ENCODE peak calls at places on chromosomes 13 and 19, in nine cellular contexts. F is substantia nigra; E is K562; S is stimulated activated naive B cell treated with anti-CD40 and anti-IgM and Interleukin-4, amounts not matched to agents 10 μg/mL and 1 μg/mL and 100 μg/mL, for 72 hours; P is pancreas; D is amygdala; U is amniotic epithelial cell; L is GM23248; V is T-helper 2 cell. W is an unnamed sample.

GRCh38 chr13:103772576-103772975 is 706.4 kb upstream of the SLC10A2 start:
- DNase-seq in F (no peak), S (no peak), D (no peak), V (no peak), P (no peak), L (no peak), U (no peak), E (peak), W (no peak)

GRCh38 chr19:30622276-30622675 is 250.1 kb downstream of the ZNF536 start:
- DNase-seq in L (no peak), E (no peak), S (no peak), F (no peak), P (no peak), D (no peak), U (no peak), V (no peak), W (no peak)

GRCh38 chr13:107681611-107682010 is 533.7 kb downstream of the LIG4 start:
- DNase-seq in S (no peak), U (no peak), L (no peak), P (no peak), E (no peak), V (no peak), D (no peak), F (no peak), W (no peak)

GRCh38 chr19:510606-511100 is 3.4 kb downstream of the TPGS1 start:
- DNase-seq in S (peak), D (peak), P (peak), L (peak), V (peak), F (peak), E (peak), U (peak), W (peak)

GRCh38 chr19:50362030-50362412 is 3.4 kb downstream of the NAPSA start:
- DNase-seq in E (no peak), S (no peak), L (no peak), F (no peak), U (no peak), V (no peak), P (no peak), D (no peak), W (no peak)

GRCh38 chr13:106318941-106319411 is 216.5 kb downstream of the EFNB2 start:
- DNase-seq in S (no peak), V (no peak), P (no peak), F (no peak), U (peak), L (peak), E (no peak), D (no peak), W (no peak)

GRCh38 chr13:99614465-99614885 is 113.2 kb downstream of the TM9SF2 start:
- DNase-seq in U (peak), S (peak), F (no peak), E (no peak), L (no peak), D (no peak), P (peak), V (peak), W (no peak)

GRCh38 chr19:52428937-52429336 is at the start of gene ZNF534:
- DNase-seq in P (no peak), D (no peak), U (no peak), F (no peak), L (no peak), E (peak), V (no peak), S (no peak), W (no peak)

GRCh38 chr13:114325729-114326128 is 11.4 kb downstream of the CHAMP1 start:
- DNase-seq in P (no peak), L (no peak), F (no peak), E (no peak), D (no peak), V (no peak), U (peak), S (no peak), W (no peak)

GRCh38 chr19:50266896-50267295 is 62.3 kb downstream of the KCNC3 start:
- DNase-seq in L (no peak), P (no peak), U (no peak), V (no peak), S (no peak), E (peak), F (no peak), D (no peak), W (no peak)

GRCh38 chr19:29928831-29929230 is 13.2 kb upstream of the URI1 start:
- DNase-seq in E (no peak), L (no peak), U (no peak), P (no peak), S (no peak), D (no peak), V (no peak), F (no peak), W (no peak)

GRCh38 chr13:99058527-99059495 is 80.9 kb upstream of the DOCK9 start:
- DNase-seq in U (no peak), S (no peak), E (no peak), P (no peak), V (no peak), L (no peak), F (no peak), D (no peak), W (no peak)

GRCh38 chr13:99908129-99908805 is 63.3 kb downstream of the ZIC5 start:
- DNase-seq in F (no peak), L (no peak), V (no peak), D (no peak), E (no peak), P (no peak), U (no peak), S (no peak), W (no peak)

GRCh38 chr13:95745752-95746151 is 68.8 kb downstream of the DNAJC3 start:
- DNase-seq in V (no peak), S (no peak), L (no peak), F (no peak), D (no peak), P (no peak), U (peak), E (no peak), W (no peak)

GRCh38 chr19:11578342-11579142 is 1.1 kb upstream of the ACP5 start:
- DNase-seq in P (no peak), F (no peak), E (peak), L (no peak), D (no peak), U (peak), S (peak), V (peak), W (no peak)

GRCh38 chr13:100234006-100234405 is 145.1 kb downstream of the PCCA start:
- DNase-seq in L (no peak), F (no peak), S (no peak), V (no peak), D (no peak), U (no peak), E (no peak), P (no peak), W (no peak)

GRCh38 chr19:46954502-46955004 is 65.1 kb upstream of the NPAS1 start:
- DNase-seq in P (no peak), F (no peak), D (no peak), E (no peak), S (no peak), V (peak), L (no peak), U (no peak), W (no peak)

GRCh38 chr13:48533986-48534600 is 1.2 kb upstream of the RCBTB2 start:
- DNase-seq in V (peak), F (no peak), P (no peak), E (no peak), L (no peak), D (no peak), U (peak), S (no peak), W (no peak)

GRCh38 chr19:35351441-35352176 is 3.9 kb downstream of the FFAR1 start:
- DNase-seq in E (no peak), F (no peak), P (peak), S (no peak), V (no peak), L (no peak), U (no peak), D (no peak), W (no peak)

GRCh38 chr13:111437856-111438547 is 117.6 kb downstream of the TEX29 start:
- DNase-seq in P (no peak), E (no peak), D (no peak), S (no peak), V (no peak), L (no peak), U (no peak), F (no peak), W (no peak)

GRCh38 chr13:92488249-92488845 is 738.3 kb upstream of the GPC6 start:
- DNase-seq in L (no peak), E (no peak), V (no peak), D (no peak), P (no peak), F (no peak), U (no peak), S (no peak), W (no peak)

GRCh38 chr13:52848455-52849190 is at the start of gene PCDH8:
- DNase-seq in U (no peak), F (peak), E (no peak), D (peak), V (peak), L (peak), S (no peak), P (peak), W (peak)

GRCh38 chr13:28346136-28346535 is 148.8 kb downstream of the FLT1 start:
- DNase-seq in F (no peak), L (no peak), E (no peak), D (no peak), U (no peak), S (no peak), P (no peak), V (no peak), W (no peak)

GRCh38 chr19:5006201-5006600 is 37.3 kb downstream of the KDM4B start:
- DNase-seq in F (no peak), V (no peak), E (no peak), D (no peak), S (no peak), P (no peak), L (peak), U (peak), W (no peak)

GRCh38 chr13:44411841-44412240 is 38.2 kb downstream of the SERP2 start:
- DNase-seq in D (no peak), L (no peak), P (no peak), F (no peak), S (no peak), U (no peak), V (no peak), E (no peak), W (no peak)

GRCh38 chr13:47408546-47409319 is 511.9 kb upstream of the HTR2A start:
- DNase-seq in S (no peak), D (no peak), L (no peak), U (no peak), F (no peak), E (no peak), P (no peak), V (no peak), W (no peak)

GRCh38 chr13:94121686-94122085 is 357.8 kb downstream of the DCT start:
- DNase-seq in V (no peak), S (no peak), U (peak), F (no peak), P (no peak), D (no peak), L (peak), E (no peak), W (no peak)

GRCh38 chr19:47514151-47514868 is 553 bp downstream of the NAPA start:
- DNase-seq in F (no peak), D (no peak), U (no peak), P (no peak), V (no peak), L (peak), E (peak), S (no peak), W (no peak)

GRCh38 chr19:45404557-45405434 is at the start of gene PPP1R13L:
- DNase-seq in S (peak), U (peak), P (peak), E (peak), F (peak), L (no peak), D (no peak), V (peak), W (no peak)

GRCh38 chr13:100510208-100510997 is 78.2 kb downstream of the GGACT start:
- DNase-seq in P (no peak), D (no peak), S (no peak), L (no peak), E (no peak), U (no peak), V (no peak), F (no peak), W (no peak)

GRCh38 chr19:18291590-18292459 is 10.4 kb upstream of the JUND start:
- DNase-seq in F (peak), L (peak), E (peak), S (peak), D (peak), P (peak), U (peak), V (peak), W (no peak)

GRCh38 chr13:50766043-50766442 is 77.4 kb downstream of the DLEU7 start:
- DNase-seq in F (peak), E (no peak), S (no peak), L (peak), V (no peak), U (no peak), P (no peak), D (no peak), W (no peak)

GRCh38 chr13:30409911-30410704 is 12.2 kb upstream of the UBE2L5 start:
- DNase-seq in E (no peak), P (no peak), U (peak), V (no peak), L (peak), D (no peak), S (no peak), F (no peak), W (no peak)

W was measured in NCI-H2107.